ENCODE peak calls at places on chromosomes 1 and 21, in seven cellular contexts. One of them, this sample, is unnamed.
A peak's percentile ranks its signal among the peaks of the same experiment; 100 is the strongest.

GRCh38 chr1:205493241-205494085 is 11.0 kb upstream of the CDK18 start:
- DNase-seq in skeletal muscle cell: peak; percentile 62
- DNase-seq in thoracic aorta: peak; percentile 29
- DNase-seq in GM12878: no peak
- DNase-seq in vagina: no peak
- DNase-seq in HepG2: peak; percentile 41
- DNase-seq in PC-9: peak; percentile 63
- DNase-seq in this sample: no peak

GRCh38 chr1:51189421-51190073 is 46.5 kb upstream of the RNF11 start:
- DNase-seq in skeletal muscle cell: peak; percentile 33
- DNase-seq in thoracic aorta: no peak
- DNase-seq in GM12878: no peak
- DNase-seq in vagina: no peak
- DNase-seq in HepG2: peak; percentile 51
- DNase-seq in PC-9: peak; percentile 38
- DNase-seq in this sample: peak; percentile 61

GRCh38 chr1:9180077-9180819 is 51.3 kb upstream of the GPR157 start:
- DNase-seq in skeletal muscle cell: no peak
- DNase-seq in thoracic aorta: no peak
- DNase-seq in GM12878: no peak
- DNase-seq in vagina: no peak
- DNase-seq in HepG2: peak; percentile 75
- DNase-seq in PC-9: no peak
- DNase-seq in this sample: no peak

GRCh38 chr1:115593365-115594259 is 48.2 kb upstream of the VANGL1 start:
- DNase-seq in skeletal muscle cell: no peak
- DNase-seq in thoracic aorta: no peak
- DNase-seq in GM12878: no peak
- DNase-seq in vagina: no peak
- DNase-seq in HepG2: no peak
- DNase-seq in PC-9: no peak
- DNase-seq in this sample: no peak

GRCh38 chr1:168466703-168467081 is 77.1 kb downstream of the XCL2 start:
- DNase-seq in skeletal muscle cell: no peak
- DNase-seq in thoracic aorta: no peak
- DNase-seq in GM12878: peak; percentile 51
- DNase-seq in vagina: no peak
- DNase-seq in HepG2: no peak
- DNase-seq in PC-9: no peak
- DNase-seq in this sample: no peak

GRCh38 chr1:180563013-180563827 is 4.5 kb downstream of the OVAAL start:
- DNase-seq in skeletal muscle cell: no peak
- DNase-seq in thoracic aorta: no peak
- DNase-seq in GM12878: no peak
- DNase-seq in vagina: no peak
- DNase-seq in HepG2: peak; percentile 27
- DNase-seq in PC-9: no peak
- DNase-seq in this sample: no peak

GRCh38 chr21:41366522-41367151 is 4.8 kb downstream of the MX2 start:
- DNase-seq in skeletal muscle cell: peak; percentile 36
- DNase-seq in thoracic aorta: no peak
- DNase-seq in GM12878: peak; percentile 78
- DNase-seq in vagina: no peak
- DNase-seq in HepG2: peak; percentile 94
- DNase-seq in PC-9: peak; percentile 83
- DNase-seq in this sample: no peak

GRCh38 chr1:16984717-16985116 is 4.3 kb upstream of the MFAP2 start:
- DNase-seq in skeletal muscle cell: peak; percentile 81
- DNase-seq in thoracic aorta: peak; percentile 87
- DNase-seq in GM12878: no peak
- DNase-seq in vagina: no peak
- DNase-seq in HepG2: no peak
- DNase-seq in PC-9: peak; percentile 81
- DNase-seq in this sample: no peak

GRCh38 chr1:200207711-200208126 is 180.2 kb downstream of the NR5A2 start:
- DNase-seq in skeletal muscle cell: peak; percentile 19
- DNase-seq in thoracic aorta: no peak
- DNase-seq in GM12878: peak; percentile 77
- DNase-seq in vagina: no peak
- DNase-seq in HepG2: no peak
- DNase-seq in PC-9: no peak
- DNase-seq in this sample: no peak

GRCh38 chr1:175169305-175170018 is 23.1 kb downstream of the KIAA0040 start:
- DNase-seq in skeletal muscle cell: no peak
- DNase-seq in thoracic aorta: no peak
- DNase-seq in GM12878: no peak
- DNase-seq in vagina: no peak
- DNase-seq in HepG2: no peak
- DNase-seq in PC-9: no peak
- DNase-seq in this sample: no peak

GRCh38 chr1:200625381-200625824 is 4.9 kb upstream of the KIF14 start:
- DNase-seq in skeletal muscle cell: no peak
- DNase-seq in thoracic aorta: no peak
- DNase-seq in GM12878: peak; percentile 74
- DNase-seq in vagina: no peak
- DNase-seq in HepG2: no peak
- DNase-seq in PC-9: no peak
- DNase-seq in this sample: no peak

GRCh38 chr1:172244865-172245264 is 175.6 kb upstream of the C1orf105 start:
- DNase-seq in skeletal muscle cell: no peak
- DNase-seq in thoracic aorta: no peak
- DNase-seq in GM12878: no peak
- DNase-seq in vagina: no peak
- DNase-seq in HepG2: no peak
- DNase-seq in PC-9: no peak
- DNase-seq in this sample: no peak

GRCh38 chr1:183206538-183207117 is 20.6 kb downstream of the LAMC2 start:
- DNase-seq in skeletal muscle cell: no peak
- DNase-seq in thoracic aorta: no peak
- DNase-seq in GM12878: no peak
- DNase-seq in vagina: no peak
- DNase-seq in HepG2: no peak
- DNase-seq in PC-9: no peak
- DNase-seq in this sample: no peak

GRCh38 chr1:246198141-246198820 is 308.8 kb downstream of the SMYD3 start:
- DNase-seq in skeletal muscle cell: no peak
- DNase-seq in thoracic aorta: no peak
- DNase-seq in GM12878: no peak
- DNase-seq in vagina: no peak
- DNase-seq in HepG2: no peak
- DNase-seq in PC-9: no peak
- DNase-seq in this sample: no peak

GRCh38 chr1:110235839-110236682 is 25.9 kb downstream of the KCNC4 start:
- DNase-seq in skeletal muscle cell: peak; percentile 51
- DNase-seq in thoracic aorta: no peak
- DNase-seq in GM12878: no peak
- DNase-seq in vagina: no peak
- DNase-seq in HepG2: no peak
- DNase-seq in PC-9: peak; percentile 42
- DNase-seq in this sample: no peak

GRCh38 chr1:21914880-21915640 is 22.1 kb downstream of the HSPG2 start:
- DNase-seq in skeletal muscle cell: no peak
- DNase-seq in thoracic aorta: no peak
- DNase-seq in GM12878: no peak
- DNase-seq in vagina: no peak
- DNase-seq in HepG2: no peak
- DNase-seq in PC-9: no peak
- DNase-seq in this sample: no peak

GRCh38 chr1:233208687-233209086 is 86.8 kb downstream of the PCNX2 start:
- DNase-seq in skeletal muscle cell: no peak
- DNase-seq in thoracic aorta: no peak
- DNase-seq in GM12878: no peak
- DNase-seq in vagina: no peak
- DNase-seq in HepG2: no peak
- DNase-seq in PC-9: no peak
- DNase-seq in this sample: no peak

GRCh38 chr1:67843746-67844145 is 10.5 kb upstream of the GNG12 start:
- DNase-seq in skeletal muscle cell: no peak
- DNase-seq in thoracic aorta: no peak
- DNase-seq in GM12878: no peak
- DNase-seq in vagina: no peak
- DNase-seq in HepG2: no peak
- DNase-seq in PC-9: no peak
- DNase-seq in this sample: no peak

GRCh38 chr1:209601809-209602657 is 18.5 kb downstream of the CAMK1G start:
- DNase-seq in skeletal muscle cell: no peak
- DNase-seq in thoracic aorta: no peak
- DNase-seq in GM12878: no peak
- DNase-seq in vagina: no peak
- DNase-seq in HepG2: peak; percentile 3
- DNase-seq in PC-9: peak; percentile 41
- DNase-seq in this sample: peak; percentile 35

GRCh38 chr1:44101356-44101755 is 17.3 kb upstream of the KLF17 start:
- DNase-seq in skeletal muscle cell: no peak
- DNase-seq in thoracic aorta: no peak
- DNase-seq in GM12878: no peak
- DNase-seq in vagina: no peak
- DNase-seq in HepG2: no peak
- DNase-seq in PC-9: no peak
- DNase-seq in this sample: no peak

GRCh38 chr1:147273409-147274307 is 31.2 kb downstream of the CHD1L start:
- DNase-seq in skeletal muscle cell: peak; percentile 54
- DNase-seq in thoracic aorta: no peak
- DNase-seq in GM12878: peak; percentile 9
- DNase-seq in vagina: no peak
- DNase-seq in HepG2: peak; percentile 56
- DNase-seq in PC-9: peak; percentile 13
- DNase-seq in this sample: peak; percentile 27
- H3K4me3 ChIP-seq in skeletal muscle cell: no peak overlapping the region
- H3K4me3 ChIP-seq in thoracic aorta: peak overlapping the region; percentile 29
- H3K4me3 ChIP-seq in GM12878: no peak overlapping the region
- H3K4me3 ChIP-seq in vagina: no peak overlapping the region
- H3K4me3 ChIP-seq in HepG2: no peak overlapping the region
- H3K4me3 ChIP-seq in PC-9: no peak overlapping the region
- H3K4me3 ChIP-seq in this sample: no peak overlapping the region

DNA sequence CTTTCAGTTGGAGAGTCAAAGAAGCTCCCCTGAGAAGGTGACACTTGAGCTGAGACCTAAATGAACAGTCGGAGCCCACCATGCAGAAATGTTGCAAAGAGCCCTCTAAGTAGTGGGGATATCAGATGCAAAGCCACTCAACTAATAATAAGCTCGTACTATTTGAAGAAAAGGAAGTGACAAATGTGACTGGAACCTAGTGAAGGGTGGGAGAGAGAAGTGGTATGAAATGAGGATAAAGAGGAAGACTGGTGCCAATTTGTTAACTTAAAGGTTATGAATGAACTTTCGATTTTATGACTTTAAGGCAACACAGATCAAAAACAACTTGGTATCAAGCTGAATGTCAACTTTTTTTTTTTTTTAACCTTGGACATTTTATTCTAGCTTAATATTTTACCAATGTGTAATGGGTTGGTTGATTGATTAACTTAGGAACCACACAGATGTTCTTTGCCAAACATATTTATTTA is 14.7 kb downstream of the LYPLAL1 start:
- DNase-seq in skeletal muscle cell: no peak
- DNase-seq in thoracic aorta: no peak
- DNase-seq in GM12878: peak; percentile 55
- DNase-seq in vagina: no peak
- DNase-seq in HepG2: no peak
- DNase-seq in PC-9: no peak
- DNase-seq in this sample: no peak
- H3K4me3 ChIP-seq in skeletal muscle cell: no peak overlapping the region
- H3K4me3 ChIP-seq in thoracic aorta: peak overlapping the region; percentile 59
- H3K4me3 ChIP-seq in GM12878: peak overlapping the region; percentile 37
- H3K4me3 ChIP-seq in vagina: no peak overlapping the region
- H3K4me3 ChIP-seq in HepG2: no peak overlapping the region
- H3K4me3 ChIP-seq in PC-9: no peak overlapping the region
- H3K4me3 ChIP-seq in this sample: no peak overlapping the region

GRCh38 chr1:1240348-1240732 is 6.2 kb downstream of the C1QTNF12 start:
- DNase-seq in skeletal muscle cell: no peak
- DNase-seq in thoracic aorta: no peak
- DNase-seq in GM12878: no peak
- DNase-seq in vagina: no peak
- DNase-seq in HepG2: no peak
- DNase-seq in PC-9: no peak
- DNase-seq in this sample: no peak

GRCh38 chr1:1242461-1243080 is 4.0 kb downstream of the C1QTNF12 start:
- DNase-seq in skeletal muscle cell: no peak
- DNase-seq in thoracic aorta: no peak
- DNase-seq in GM12878: no peak
- DNase-seq in vagina: no peak
- DNase-seq in HepG2: no peak
- DNase-seq in PC-9: no peak
- DNase-seq in this sample: no peak

GRCh38 chr1:1243261-1243660 is 3.3 kb downstream of the C1QTNF12 start:
- DNase-seq in skeletal muscle cell: no peak
- DNase-seq in thoracic aorta: no peak
- DNase-seq in GM12878: no peak
- DNase-seq in vagina: no peak
- DNase-seq in HepG2: no peak
- DNase-seq in PC-9: no peak
- DNase-seq in this sample: no peak

GRCh38 chr1:1240822-1241587 is 5.5 kb downstream of the C1QTNF12 start:
- DNase-seq in skeletal muscle cell: no peak
- DNase-seq in thoracic aorta: no peak
- DNase-seq in GM12878: no peak
- DNase-seq in vagina: no peak
- DNase-seq in HepG2: peak; percentile 46
- DNase-seq in PC-9: no peak
- DNase-seq in this sample: no peak

GRCh38 chr1:1241588-1242229 is 4.8 kb downstream of the C1QTNF12 start:
- DNase-seq in skeletal muscle cell: no peak
- DNase-seq in thoracic aorta: no peak
- DNase-seq in GM12878: no peak
- DNase-seq in vagina: no peak
- DNase-seq in HepG2: no peak
- DNase-seq in PC-9: no peak
- DNase-seq in this sample: no peak
- H3K4me3 ChIP-seq in skeletal muscle cell: no peak overlapping the region
- H3K4me3 ChIP-seq in thoracic aorta: no peak overlapping the region
- H3K4me3 ChIP-seq in GM12878: no peak overlapping the region
- H3K4me3 ChIP-seq in vagina: no peak overlapping the region
- H3K4me3 ChIP-seq in HepG2: no peak overlapping the region
- H3K4me3 ChIP-seq in PC-9: no peak overlapping the region
- H3K4me3 ChIP-seq in this sample: no peak overlapping the region

GRCh38 chr1:230359992-230360391 is 66.1 kb downstream of the PGBD5 start:
- DNase-seq in skeletal muscle cell: peak; percentile 41
- DNase-seq in thoracic aorta: no peak
- DNase-seq in GM12878: no peak
- DNase-seq in vagina: no peak
- DNase-seq in HepG2: no peak
- DNase-seq in PC-9: no peak
- DNase-seq in this sample: no peak

GRCh38 chr1:230355594-230355993 is 70.5 kb downstream of the PGBD5 start:
- DNase-seq in skeletal muscle cell: no peak
- DNase-seq in thoracic aorta: no peak
- DNase-seq in GM12878: no peak
- DNase-seq in vagina: no peak
- DNase-seq in HepG2: no peak
- DNase-seq in PC-9: no peak
- DNase-seq in this sample: no peak

GRCh38 chr1:230355128-230355527 is 71.0 kb downstream of the PGBD5 start:
- DNase-seq in skeletal muscle cell: no peak
- DNase-seq in thoracic aorta: no peak
- DNase-seq in GM12878: no peak
- DNase-seq in vagina: no peak
- DNase-seq in HepG2: no peak
- DNase-seq in PC-9: no peak
- DNase-seq in this sample: no peak

GRCh38 chr1:230356190-230356589 is 69.9 kb downstream of the PGBD5 start:
- DNase-seq in skeletal muscle cell: no peak
- DNase-seq in thoracic aorta: no peak
- DNase-seq in GM12878: no peak
- DNase-seq in vagina: no peak
- DNase-seq in HepG2: no peak
- DNase-seq in PC-9: no peak
- DNase-seq in this sample: no peak

GRCh38 chr1:230356869-230357778 is 69.0 kb downstream of the PGBD5 start:
- DNase-seq in skeletal muscle cell: no peak
- DNase-seq in thoracic aorta: no peak
- DNase-seq in GM12878: no peak
- DNase-seq in vagina: no peak
- DNase-seq in HepG2: no peak
- DNase-seq in PC-9: no peak
- DNase-seq in this sample: no peak
- H3K4me3 ChIP-seq in skeletal muscle cell: no peak overlapping the region
- H3K4me3 ChIP-seq in thoracic aorta: no peak overlapping the region
- H3K4me3 ChIP-seq in GM12878: no peak overlapping the region
- H3K4me3 ChIP-seq in vagina: no peak overlapping the region
- H3K4me3 ChIP-seq in HepG2: no peak overlapping the region
- H3K4me3 ChIP-seq in PC-9: no peak overlapping the region
- H3K4me3 ChIP-seq in this sample: no peak overlapping the region